ENCODE peak calls at places on chromosomes 5 and 9, in five cellular contexts. K, E, N, M and Q are unnamed samples.

GRCh38 chr5:64635056-64635686 is 55.1 kb upstream of the SHISAL2B start:
- DNase-seq in N (no peak), K (no peak), M (peak), E (no peak), Q (peak)

GRCh38 chr9:95513722-95514121 is 3.0 kb downstream of the PTCH1 start:
- DNase-seq in E (no peak), M (no peak), K (no peak), N (no peak), Q (no peak)

GRCh38 chr5:132677191-132677590 is 3.4 kb downstream of the IL4 start:
- DNase-seq in K (peak), N (no peak), E (no peak), M (peak), Q (no peak)

GRCh38 chr9:114035221-114035844 is 42.8 kb downstream of the AMBP start:
- DNase-seq in N (no peak), K (peak), M (no peak), E (no peak), Q (no peak)

GRCh38 chr5:96253140-96253539 is 179.9 kb downstream of the PCSK1 start:
- DNase-seq in N (no peak), M (no peak), K (no peak), E (no peak), Q (no peak)

GRCh38 chr9:135051316-135052038 is 36.0 kb upstream of the OLFM1 start:
- DNase-seq in N (no peak), E (no peak), M (no peak), K (no peak), Q (no peak)

GRCh38 chr9:78167356-78167755 is 68.5 kb upstream of the CEP78 start:
- DNase-seq in E (no peak), N (no peak), K (no peak), M (no peak), Q (no peak)

GRCh38 chr5:95057610-95058009 is 227.3 kb downstream of the MCTP1 start:
- DNase-seq in K (no peak), N (no peak), M (no peak), E (no peak), Q (no peak)

GRCh38 chr9:132923346-132923902 is 21.0 kb downstream of the TSC1 start:
- DNase-seq in M (no peak), K (no peak), E (no peak), N (no peak), Q (no peak)

GRCh38 chr9:6873862-6874261 is 116.1 kb downstream of the KDM4C start:
- DNase-seq in K (no peak), E (peak), N (no peak), M (no peak), Q (no peak)

GRCh38 chr9:72979405-72980100 is 26.7 kb upstream of the ALDH1A1 start:
- DNase-seq in N (no peak), K (no peak), E (no peak), M (no peak), Q (no peak)

GRCh38 chr5:125612356-125613149 is 810.7 kb upstream of the GRAMD2B start:
- DNase-seq in N (no peak), E (no peak), K (no peak), M (no peak), Q (no peak)

GRCh38 chr5:174045470-174046025 is at the start of gene NSG2:
- DNase-seq in N (no peak), M (peak), E (no peak), K (peak), Q (peak)

GRCh38 chr9:4640027-4640426 is 22.1 kb upstream of the PLPP6 start:
- DNase-seq in N (peak), K (no peak), E (peak), M (no peak), Q (no peak)

GRCh38 chr5:152990771-152991170 is 499.7 kb upstream of the GRIA1 start:
- DNase-seq in N (no peak), K (no peak), E (no peak), M (no peak), Q (no peak)

GRCh38 chr5:88942967-88943291 is 59.9 kb upstream of the MEF2C start:
- DNase-seq in E (no peak), K (no peak), M (no peak), N (no peak), Q (no peak)

GRCh38 chr9:98538626-98539031 is 170.1 kb downstream of the GABBR2 start:
- DNase-seq in E (no peak), K (no peak), N (no peak), M (no peak), Q (no peak)

GRCh38 chr5:177111720-177112394 is 21.7 kb upstream of the NSD1 start:
- DNase-seq in N (peak), M (peak), K (peak), E (peak), Q (peak)

GRCh38 chr5:38672059-38672791 is 115.8 kb upstream of the LIFR start:
- DNase-seq in N (no peak), E (no peak), M (peak), K (no peak), Q (no peak)

GRCh38 chr9:447230-448025 is 232.8 kb downstream of the DOCK8 start:
- DNase-seq in M (peak), N (peak), K (no peak), E (peak), Q (no peak)

GRCh38 chr5:154197801-154198461 is 7.4 kb downstream of the GALNT10 start:
- DNase-seq in M (peak), N (peak), K (no peak), E (peak), Q (no peak)

GRCh38 chr5:173246135-173246495 is 11.1 kb upstream of the NKX2-5 start:
- DNase-seq in M (no peak), N (no peak), K (no peak), E (no peak), Q (no peak)